ENCODE peak calls at places on chromosomes 3 and 15, in seven cellular contexts. One of them, this sample, is unnamed.

GRCh38 chr3:55163421-55163820 is 235.6 kb upstream of the LRTM1 start:
- DNase-seq in Caco-2: no peak
- DNase-seq in HFFc6: no peak
- DNase-seq in activated CD8-positive, alpha-beta memory T cell treated with anti-CD3 and anti-CD28 coated beads, Interleukin-2, amount 50 U/mL, for 48 hours: no peak
- DNase-seq in amniotic epithelial cell: no peak
- DNase-seq in kidney epithelial cell: no peak
- DNase-seq in HEK293T: no peak
- DNase-seq in this sample: no peak

GRCh38 chr3:25433868-25434267 is 5.8 kb downstream of the RARB start:
- DNase-seq in Caco-2: no peak
- DNase-seq in HFFc6: no peak
- DNase-seq in activated CD8-positive, alpha-beta memory T cell treated with anti-CD3 and anti-CD28 coated beads, Interleukin-2, amount 50 U/mL, for 48 hours: no peak
- DNase-seq in amniotic epithelial cell: peak; percentile 54
- DNase-seq in kidney epithelial cell: no peak
- DNase-seq in HEK293T: no peak
- DNase-seq in this sample: no peak

GRCh38 chr3:11570789-11571495 is 72.8 kb downstream of the VGLL4 start:
- DNase-seq in activated CD8-positive, alpha-beta memory T cell treated with anti-CD3 and anti-CD28 coated beads, Interleukin-2, amount 50 U/mL, for 48 hours: no peak
- DNase-seq in Caco-2: no peak
- DNase-seq in amniotic epithelial cell: no peak
- DNase-seq in kidney epithelial cell: no peak
- DNase-seq in HFFc6: no peak
- DNase-seq in HEK293T: no peak
- DNase-seq in this sample: no peak

GRCh38 chr3:71659758-71660666 is 65.2 kb downstream of the EIF4E3 start:
- DNase-seq in amniotic epithelial cell: peak; percentile 38
- DNase-seq in activated CD8-positive, alpha-beta memory T cell treated with anti-CD3 and anti-CD28 coated beads, Interleukin-2, amount 50 U/mL, for 48 hours: no peak
- DNase-seq in HFFc6: no peak
- DNase-seq in kidney epithelial cell: no peak
- DNase-seq in HEK293T: no peak
- DNase-seq in Caco-2: no peak
- DNase-seq in this sample: no peak

GRCh38 chr3:78791745-78792144 is 976.1 kb downstream of the ROBO1 start:
- DNase-seq in kidney epithelial cell: no peak
- DNase-seq in HEK293T: no peak
- DNase-seq in Caco-2: no peak
- DNase-seq in HFFc6: no peak
- DNase-seq in amniotic epithelial cell: no peak
- DNase-seq in activated CD8-positive, alpha-beta memory T cell treated with anti-CD3 and anti-CD28 coated beads, Interleukin-2, amount 50 U/mL, for 48 hours: no peak
- DNase-seq in this sample: no peak

GRCh38 chr3:34020221-34020620 is 221.8 kb downstream of the PDCD6IP start:
- DNase-seq in amniotic epithelial cell: no peak
- DNase-seq in Caco-2: no peak
- DNase-seq in kidney epithelial cell: no peak
- DNase-seq in activated CD8-positive, alpha-beta memory T cell treated with anti-CD3 and anti-CD28 coated beads, Interleukin-2, amount 50 U/mL, for 48 hours: no peak
- DNase-seq in HEK293T: no peak
- DNase-seq in HFFc6: no peak
- DNase-seq in this sample: no peak

GRCh38 chr3:47456984-47457383 is 18.8 kb downstream of the SCAP start:
- DNase-seq in amniotic epithelial cell: no peak
- DNase-seq in activated CD8-positive, alpha-beta memory T cell treated with anti-CD3 and anti-CD28 coated beads, Interleukin-2, amount 50 U/mL, for 48 hours: no peak
- DNase-seq in Caco-2: no peak
- DNase-seq in HFFc6: no peak
- DNase-seq in kidney epithelial cell: no peak
- DNase-seq in HEK293T: no peak
- DNase-seq in this sample: no peak

GRCh38 chr3:167691366-167691765 is 37.6 kb upstream of the WDR49 start:
- DNase-seq in Caco-2: no peak
- DNase-seq in amniotic epithelial cell: no peak
- DNase-seq in HEK293T: no peak
- DNase-seq in HFFc6: no peak
- DNase-seq in kidney epithelial cell: no peak
- DNase-seq in activated CD8-positive, alpha-beta memory T cell treated with anti-CD3 and anti-CD28 coated beads, Interleukin-2, amount 50 U/mL, for 48 hours: no peak
- DNase-seq in this sample: no peak

GRCh38 chr3:149299938-149300791 is 33.3 kb downstream of the TM4SF18 start:
- DNase-seq in kidney epithelial cell: peak; percentile 95
- DNase-seq in amniotic epithelial cell: peak; percentile 98
- DNase-seq in activated CD8-positive, alpha-beta memory T cell treated with anti-CD3 and anti-CD28 coated beads, Interleukin-2, amount 50 U/mL, for 48 hours: no peak
- DNase-seq in Caco-2: peak; percentile 81
- DNase-seq in HEK293T: peak; percentile 55
- DNase-seq in HFFc6: peak; percentile 93
- DNase-seq in this sample: no peak

GRCh38 chr3:177435301-177435700 is 238.0 kb upstream of the TBL1XR1 start:
- DNase-seq in Caco-2: no peak
- DNase-seq in kidney epithelial cell: no peak
- DNase-seq in amniotic epithelial cell: no peak
- DNase-seq in HEK293T: no peak
- DNase-seq in activated CD8-positive, alpha-beta memory T cell treated with anti-CD3 and anti-CD28 coated beads, Interleukin-2, amount 50 U/mL, for 48 hours: no peak
- DNase-seq in HFFc6: no peak
- DNase-seq in this sample: no peak

GRCh38 chr3:55518451-55518850 is 31.3 kb upstream of the WNT5A start:
- DNase-seq in Caco-2: no peak
- DNase-seq in HFFc6: no peak
- DNase-seq in kidney epithelial cell: peak; percentile 52
- DNase-seq in HEK293T: no peak
- DNase-seq in activated CD8-positive, alpha-beta memory T cell treated with anti-CD3 and anti-CD28 coated beads, Interleukin-2, amount 50 U/mL, for 48 hours: no peak
- DNase-seq in amniotic epithelial cell: no peak
- DNase-seq in this sample: no peak

GRCh38 chr3:186456636-186457265 is 87.4 kb downstream of the CRYGS start:
- DNase-seq in amniotic epithelial cell: no peak
- DNase-seq in activated CD8-positive, alpha-beta memory T cell treated with anti-CD3 and anti-CD28 coated beads, Interleukin-2, amount 50 U/mL, for 48 hours: no peak
- DNase-seq in kidney epithelial cell: no peak
- DNase-seq in Caco-2: no peak
- DNase-seq in HFFc6: no peak
- DNase-seq in HEK293T: no peak
- DNase-seq in this sample: no peak

GRCh38 chr3:3119393-3119851 is 7.3 kb upstream of the TRNT1 start:
- DNase-seq in HFFc6: no peak
- DNase-seq in HEK293T: no peak
- DNase-seq in Caco-2: no peak
- DNase-seq in amniotic epithelial cell: no peak
- DNase-seq in activated CD8-positive, alpha-beta memory T cell treated with anti-CD3 and anti-CD28 coated beads, Interleukin-2, amount 50 U/mL, for 48 hours: no peak
- DNase-seq in kidney epithelial cell: no peak
- DNase-seq in this sample: no peak

GRCh38 chr15:38374024-38374423 is 79.9 kb upstream of the FAM98B start:
- DNase-seq in activated CD8-positive, alpha-beta memory T cell treated with anti-CD3 and anti-CD28 coated beads, Interleukin-2, amount 50 U/mL, for 48 hours: no peak
- DNase-seq in HFFc6: no peak
- DNase-seq in kidney epithelial cell: no peak
- DNase-seq in Caco-2: no peak
- DNase-seq in HEK293T: no peak
- DNase-seq in amniotic epithelial cell: no peak
- DNase-seq in this sample: no peak

GRCh38 chr3:48088749-48089466 is 72.7 kb upstream of the MAP4 start:
- DNase-seq in Caco-2: peak; percentile 98
- DNase-seq in HFFc6: peak; percentile 95
- DNase-seq in activated CD8-positive, alpha-beta memory T cell treated with anti-CD3 and anti-CD28 coated beads, Interleukin-2, amount 50 U/mL, for 48 hours: peak; percentile 96
- DNase-seq in kidney epithelial cell: peak; percentile 85
- DNase-seq in HEK293T: peak; percentile 92
- DNase-seq in amniotic epithelial cell: peak; percentile 96
- DNase-seq in this sample: peak; percentile 97

GRCh38 chr3:131903988-131904415 is 130.8 kb downstream of the CPNE4 start:
- DNase-seq in HFFc6: peak; percentile 97
- DNase-seq in amniotic epithelial cell: peak; percentile 97
- DNase-seq in activated CD8-positive, alpha-beta memory T cell treated with anti-CD3 and anti-CD28 coated beads, Interleukin-2, amount 50 U/mL, for 48 hours: no peak
- DNase-seq in HEK293T: no peak
- DNase-seq in kidney epithelial cell: peak; percentile 70
- DNase-seq in Caco-2: peak; percentile 44
- DNase-seq in this sample: no peak

GRCh38 chr15:61184431-61184830 is 44.7 kb downstream of the RORA start:
- DNase-seq in HFFc6: no peak
- DNase-seq in Caco-2: peak; percentile 17
- DNase-seq in kidney epithelial cell: no peak
- DNase-seq in HEK293T: no peak
- DNase-seq in amniotic epithelial cell: no peak
- DNase-seq in activated CD8-positive, alpha-beta memory T cell treated with anti-CD3 and anti-CD28 coated beads, Interleukin-2, amount 50 U/mL, for 48 hours: no peak
- DNase-seq in this sample: no peak

GRCh38 chr3:69390771-69391170 is 4.9 kb upstream of the FRMD4B start:
- DNase-seq in Caco-2: no peak
- DNase-seq in HFFc6: no peak
- DNase-seq in amniotic epithelial cell: no peak
- DNase-seq in kidney epithelial cell: no peak
- DNase-seq in HEK293T: no peak
- DNase-seq in activated CD8-positive, alpha-beta memory T cell treated with anti-CD3 and anti-CD28 coated beads, Interleukin-2, amount 50 U/mL, for 48 hours: no peak
- DNase-seq in this sample: no peak